ENCODE peak calls at places on chromosomes 7 and 10, in ten cellular contexts. Q is stimulated activated CD8-positive, alpha-beta memory T cell treated with anti-CD3 and anti-CD28 coated beads, Interleukin-15, amount 100 ng/mL, for 4 hours; X is left colon; M is activated CD8-positive, alpha-beta memory T cell treated with anti-CD3 and anti-CD28 coated beads for 24 hours; D is naive thymus-derived CD8-positive, alpha-beta T cell; B is cardiac muscle cell; R is adipocyte; Z is PC-9; Y is C1 segment of cervical spinal cord; I is hypothalamus. N is an unnamed sample.

GRCh38 chr7:5657901-5658300 is 123.6 kb downstream of the RNF216 start:
- DNase-seq in M (no peak), Z (no peak), R (no peak), Y (no peak), X (no peak), I (no peak), D (no peak), B (no peak), Q (no peak), N (no peak)

GRCh38 chr10:119770928-119771327 is 45.1 kb downstream of the INPP5F start:
- DNase-seq in Q (no peak), D (no peak), X (no peak), B (no peak), M (no peak), I (no peak), Y (no peak), R (peak; percentile 44), Z (no peak), N (no peak)

GRCh38 chr10:13392701-13393100 is 44.6 kb upstream of the SEPHS1 start:
- DNase-seq in Y (no peak), Q (no peak), D (no peak), B (no peak), M (no peak), X (no peak), Z (no peak), I (no peak), R (no peak), N (no peak)

GRCh38 chr7:45681596-45682357 is 107.6 kb downstream of the ADCY1 start:
- DNase-seq in D (no peak), R (no peak), Q (no peak), I (no peak), M (peak; percentile 41), Z (no peak), Y (no peak), B (no peak), X (no peak), N (peak; percentile 4)

GRCh38 chr10:76278811-76279460 is 847.5 kb downstream of the LRMDA start:
- DNase-seq in X (no peak), D (no peak), R (no peak), I (no peak), Z (no peak), Y (no peak), B (no peak), Q (no peak), M (no peak), N (no peak)

GRCh38 chr10:387949-388660 is 252.8 kb downstream of the ZMYND11 start:
- DNase-seq in Z (no peak), I (no peak), M (no peak), R (no peak), Y (peak; percentile 34), D (no peak), X (peak; percentile 50), Q (no peak), B (no peak), N (no peak)

GRCh38 chr7:2038876-2039728 is 193.6 kb downstream of the MAD1L1 start:
- DNase-seq in Y (no peak), R (no peak), D (no peak), I (no peak), X (peak; percentile 10), Z (no peak), Q (no peak), M (no peak), B (no peak), N (no peak)

GRCh38 chr7:142943706-142944268 is 4.5 kb downstream of the LLCFC1 start:
- DNase-seq in D (no peak), M (no peak), I (no peak), X (no peak), B (no peak), Q (no peak), Y (no peak), Z (no peak), R (no peak), N (no peak)

GRCh38 chr7:901388-902154 is 25.2 kb downstream of the GET4 start:
- DNase-seq in X (peak; percentile 93), Q (no peak), D (no peak), Z (peak; percentile 70), I (peak; percentile 30), M (peak; percentile 80), Y (peak; percentile 48), B (peak; percentile 86), R (peak; percentile 62), N (peak; percentile 87)

GRCh38 chr7:114084381-114085312 is 165.8 kb upstream of the PPP1R3A start:
- DNase-seq in X (peak; percentile 73), Z (no peak), R (no peak), D (no peak), B (peak; percentile 54), Q (no peak), I (no peak), M (no peak), Y (no peak), N (peak; percentile 25)

GRCh38 chr7:74405899-74406512 is 47.7 kb upstream of the GTF2IRD1 start:
- DNase-seq in M (no peak), Q (no peak), R (no peak), X (no peak), I (no peak), B (no peak), Y (no peak), Z (no peak), D (no peak), N (no peak)

GRCh38 chr7:6546852-6547251 is 4.4 kb downstream of the GRID2IP start:
- DNase-seq in D (no peak), Q (no peak), Y (no peak), Z (no peak), X (no peak), R (no peak), B (no peak), I (no peak), M (no peak), N (no peak)

GRCh38 chr10:131980321-131980720 is 1.4 kb downstream of the BNIP3 start:
- DNase-seq in X (no peak), M (no peak), D (no peak), I (no peak), Q (no peak), Z (no peak), R (no peak), B (no peak), Y (no peak), N (no peak)

GRCh38 chr7:137146996-137147720 is 196.4 kb downstream of the PTN start:
- DNase-seq in Y (no peak), Q (no peak), B (no peak), X (no peak), M (no peak), D (no peak), Z (no peak), R (peak; percentile 8), I (no peak), N (no peak)

GRCh38 chr7:132869166-132869861 is 212.6 kb downstream of the CHCHD3 start:
- DNase-seq in Y (no peak), B (no peak), R (peak; percentile 36), Z (no peak), D (no peak), I (no peak), M (no peak), X (no peak), Q (no peak), N (no peak)

GRCh38 chr7:30726296-30727006 is 25.5 kb upstream of the INMT start:
- DNase-seq in R (no peak), D (peak; percentile 42), X (no peak), Z (no peak), Q (no peak), M (peak; percentile 64), I (no peak), B (no peak), Y (no peak), N (no peak)

GRCh38 chr10:27158421-27158820 is 3.3 kb downstream of the MASTL start:
- DNase-seq in I (no peak), Y (no peak), D (no peak), M (no peak), B (no peak), Q (no peak), X (no peak), Z (no peak), R (no peak), N (no peak)

GRCh38 chr7:90625051-90625450 is 28.9 kb downstream of the CDK14 start:
- DNase-seq in M (no peak), R (no peak), X (no peak), Y (no peak), B (no peak), Z (no peak), D (no peak), Q (no peak), I (no peak), N (peak; percentile 27)

GRCh38 chr10:7233259-7233991 is 177.4 kb downstream of the SFMBT2 start:
- DNase-seq in R (no peak), I (no peak), Y (no peak), Q (no peak), D (no peak), M (no peak), X (no peak), Z (peak; percentile 47), B (no peak), N (no peak)

N was measured in heart left ventricle.